ENCODE peak calls at places on chromosomes 3 and 15, in five cellular contexts. F is A673, N is mammary epithelial cell, D is fibroblast of lung, M is GM23338. E is an unnamed sample.

GRCh38 chr3:13012228-13012691 is 61.0 kb downstream of the IQSEC1 start:
- DNase-seq in D (peak; percentile 24), F (peak; percentile 64), M (no peak), N (no peak), E (peak; percentile 78)

GRCh38 chr3:128482857-128483656 is 9.9 kb downstream of the GATA2 start:
- DNase-seq in F (no peak), N (peak; percentile 19), M (peak; percentile 57), D (peak; percentile 54), E (no peak)

GRCh38 chr15:45572627-45573026 is 14.6 kb upstream of the BLOC1S6 start:
- DNase-seq in M (no peak), F (no peak), N (no peak), D (no peak), E (no peak)

GRCh38 chr3:126979076-126979628 is 3.8 kb upstream of the PLXNA1 start:
- DNase-seq in M (no peak), N (no peak), F (no peak), D (no peak), E (no peak)

GRCh38 chr3:13141991-13142412 is 68.8 kb upstream of the IQSEC1 start:
- DNase-seq in D (peak; percentile 22), N (peak; percentile 15), M (peak; percentile 92), F (peak; percentile 52), E (peak; percentile 76)

GRCh38 chr15:51267714-51268105 is 70.7 kb downstream of the CYP19A1 start:
- DNase-seq in D (no peak), N (no peak), M (peak; percentile 36), F (peak; percentile 29), E (no peak)

GRCh38 chr3:63092545-63092944 is 185.6 kb upstream of the SYNPR start:
- DNase-seq in F (no peak), D (no peak), M (no peak), N (no peak), E (no peak)

GRCh38 chr3:156433138-156433537 is 121.8 kb downstream of the SSR3 start:
- DNase-seq in F (no peak), D (peak; percentile 8), M (no peak), N (no peak), E (no peak)

GRCh38 chr3:42159706-42160472 is 68.7 kb downstream of the TRAK1 start:
- DNase-seq in D (no peak), F (no peak), N (peak; percentile 79), M (peak; percentile 95), E (peak; percentile 77)

GRCh38 chr3:56962200-56962599 is 98.3 kb upstream of the SPATA12 start:
- DNase-seq in D (no peak), F (no peak), N (no peak), M (no peak), E (no peak)

GRCh38 chr15:87348746-87349145 is 907.8 kb downstream of the NTRK3 start:
- DNase-seq in N (no peak), F (no peak), D (peak; percentile 70), M (no peak), E (no peak)

GRCh38 chr3:116444819-116445290 is 432 bp downstream of the LSAMP start:
- DNase-seq in F (peak; percentile 5), D (no peak), N (no peak), M (peak; percentile 52), E (no peak)

GRCh38 chr15:62649793-62650420 is 392.6 kb upstream of the TPM1 start:
- DNase-seq in D (peak; percentile 21), F (no peak), N (peak; percentile 12), M (no peak), E (no peak)

GRCh38 chr3:117842086-117842485 is 1132.5 kb downstream of the TUSC7 start:
- DNase-seq in N (no peak), F (peak; percentile 12), M (no peak), D (no peak), E (no peak)

DNA sequence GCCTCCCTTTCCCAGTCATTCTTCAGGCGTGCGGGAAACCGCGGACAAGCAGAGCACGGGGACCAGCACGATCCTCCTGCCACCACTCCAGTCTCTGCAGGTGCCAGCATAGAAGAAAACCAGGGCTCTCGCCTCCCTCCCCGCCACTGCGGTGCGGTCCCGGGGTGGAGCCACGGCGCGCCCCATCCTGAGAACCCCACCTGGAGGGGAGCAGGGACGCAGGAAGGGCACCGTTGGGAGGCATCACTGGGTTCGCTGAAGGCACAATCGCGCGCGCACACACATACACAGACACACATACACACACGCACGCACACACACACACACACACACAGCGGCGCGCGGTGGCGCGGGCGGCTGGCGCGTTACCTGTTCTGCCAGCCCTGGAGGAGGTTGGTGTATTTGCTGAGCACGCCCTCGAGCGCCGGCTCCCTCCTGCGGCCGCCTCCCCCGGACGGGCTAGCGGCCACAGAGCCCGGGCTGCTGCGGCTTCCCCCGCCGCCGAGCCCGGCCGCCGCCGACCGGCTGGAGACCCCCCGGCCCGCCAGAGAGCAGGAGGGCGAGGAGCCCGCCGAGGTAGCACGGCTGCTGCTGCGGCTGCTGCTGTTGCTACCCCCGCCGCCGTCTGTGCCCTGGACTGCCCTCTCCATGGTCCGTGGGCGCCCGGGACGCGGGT is 394 bp downstream of the OSBPL10 start:
- DNase-seq in N (peak; percentile 81), D (peak; percentile 39), F (peak; percentile 27), M (peak; percentile 81), E (peak; percentile 50)
- TF ChIP-seq EZH2 in N (no peak), D (no peak), F (no peak), M (no peak), E (peak; percentile 96)

DNA sequence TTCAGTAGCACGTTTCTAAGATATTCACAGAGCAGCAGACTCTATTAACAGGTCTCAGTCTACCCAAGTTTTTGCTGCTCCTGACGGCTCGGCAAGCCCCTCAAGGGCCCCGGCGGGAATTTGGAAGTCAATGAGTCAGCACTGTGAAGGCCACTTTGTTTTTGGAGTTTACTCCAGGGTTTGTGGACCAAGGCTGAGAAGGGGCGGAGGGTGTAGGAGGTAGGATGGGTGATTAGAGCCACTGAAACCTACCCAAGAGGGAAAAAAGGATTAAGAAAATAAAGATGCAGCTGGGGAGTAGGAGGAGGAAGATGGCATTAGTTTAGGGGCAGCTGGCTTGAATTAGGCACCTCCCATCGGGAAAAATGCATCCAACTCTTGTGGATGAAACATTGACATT is 87.6 kb downstream of the BDH1 start:
- DNase-seq in F (no peak), D (no peak), M (no peak), N (no peak), E (no peak)
- H3K27me3 ChIP-seq in F (no peaks in the 10 kb centered on the region), D (no peaks in the 10 kb centered on the region), M (no peaks in the 10 kb centered on the region), N (no peaks in the 10 kb centered on the region), E (peaks cover 36% of the 10 kb centered on the region)

GRCh38 chr3:197420566-197420965 is 122.2 kb upstream of the DLG1 start:
- DNase-seq in M (no peak), F (no peak), D (no peak), N (no peak), E (no peak)

GRCh38 chr3:197417451-197417850 is 119.0 kb upstream of the DLG1 start:
- DNase-seq in F (no peak), M (no peak), N (peak; percentile 38), D (peak; percentile 40), E (no peak)

GRCh38 chr3:197420115-197420514 is 121.7 kb upstream of the DLG1 start:
- DNase-seq in F (no peak), N (no peak), D (no peak), M (no peak), E (no peak)

GRCh38 chr3:197419696-197420095 is 121.3 kb upstream of the DLG1 start:
- DNase-seq in N (no peak), M (no peak), D (no peak), F (no peak), E (no peak)

DNA sequence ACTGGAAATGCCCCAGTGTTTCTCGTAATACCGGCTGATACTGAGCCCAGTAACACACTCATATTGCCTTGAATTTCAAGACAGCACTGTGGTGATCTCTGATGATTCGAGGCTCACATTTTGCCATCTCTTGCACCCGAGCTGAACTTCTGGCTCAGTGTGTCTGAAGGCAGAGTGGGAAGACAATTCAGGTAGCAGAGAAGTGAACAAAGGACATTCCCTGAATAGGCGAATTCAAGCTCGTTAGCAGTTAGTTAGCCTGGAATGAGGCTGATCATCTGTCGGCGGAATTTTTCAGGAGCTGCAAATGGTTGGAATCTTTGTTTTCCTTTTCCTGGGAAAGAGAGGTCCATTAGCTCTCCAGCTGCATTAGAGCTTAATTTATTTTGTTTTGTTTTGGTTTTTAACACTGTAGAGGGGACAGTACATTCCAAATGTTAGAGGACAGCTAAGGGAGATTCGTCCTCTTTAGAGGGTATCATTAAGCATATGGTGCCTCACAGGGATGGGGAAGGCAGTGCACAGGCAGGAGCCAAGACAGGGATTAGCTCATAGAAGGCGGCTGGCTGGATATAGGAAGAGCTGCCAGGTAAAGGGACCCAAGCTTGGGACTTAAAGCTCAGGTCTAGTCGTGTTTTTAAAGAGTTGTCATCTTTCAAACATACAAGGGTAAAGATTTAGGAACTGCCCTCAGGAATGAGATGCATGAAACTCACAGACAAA is 119.6 kb upstream of the DLG1 start:
- DNase-seq in M (peak; percentile 39), F (no peak), N (no peak), D (no peak), E (no peak)
- TF ChIP-seq EZH2 in M (no peak), F (no peak), N (no peak), D (no peak), E (no peak)

DNA sequence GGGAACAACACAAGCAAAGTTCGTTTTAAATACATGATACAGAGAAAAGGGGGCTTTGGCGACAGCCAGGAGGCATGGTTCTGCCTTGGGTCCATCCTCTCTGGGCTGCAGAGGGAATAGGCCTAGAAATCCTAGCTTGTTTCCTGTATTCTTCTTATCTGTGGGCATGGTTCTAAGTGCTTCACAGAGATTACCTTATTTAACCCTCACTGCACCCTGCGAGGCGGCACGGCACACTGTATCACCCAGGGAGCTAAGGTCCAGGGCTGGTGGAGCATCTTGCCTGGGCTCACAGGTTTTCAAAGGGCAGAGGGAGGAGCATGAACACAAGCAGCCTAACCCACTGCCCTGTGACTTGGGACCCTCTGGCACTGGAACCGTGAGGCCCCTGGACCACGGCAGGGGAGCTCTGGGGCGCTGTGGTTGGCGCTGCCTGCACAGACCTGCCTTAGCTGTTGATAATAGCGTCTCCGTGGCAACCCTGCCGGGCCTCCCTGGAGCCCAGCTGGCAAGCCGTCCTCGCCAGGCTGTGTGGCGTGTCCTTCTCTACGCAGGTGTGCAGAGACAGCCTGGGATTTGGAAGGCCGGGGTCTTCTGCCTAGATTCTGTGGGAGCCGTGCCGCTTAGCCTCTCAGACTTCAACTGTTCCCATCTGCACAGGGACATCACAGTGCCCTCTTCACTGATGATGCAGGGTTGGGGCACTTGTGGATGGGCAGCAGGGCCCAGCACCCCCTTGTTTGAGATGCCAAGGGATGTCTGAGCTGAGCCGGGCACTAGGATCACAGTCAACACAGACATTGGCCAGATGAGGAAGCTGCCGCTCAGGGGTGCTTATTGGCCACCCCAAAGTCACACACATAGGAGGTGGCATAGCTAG is 154.6 kb upstream of the TLE3 start:
- DNase-seq in M (no peak), F (no peak), N (peak; percentile 43), D (no peak), E (peak; percentile 78)
- H3K27me3 ChIP-seq in M (no peaks in the 10 kb centered on the region), F (no peaks in the 10 kb centered on the region), N (peaks cover 4% of the 10 kb centered on the region), D (peaks cover 12% of the 10 kb centered on the region), E (no peaks in the 10 kb centered on the region)

DNA sequence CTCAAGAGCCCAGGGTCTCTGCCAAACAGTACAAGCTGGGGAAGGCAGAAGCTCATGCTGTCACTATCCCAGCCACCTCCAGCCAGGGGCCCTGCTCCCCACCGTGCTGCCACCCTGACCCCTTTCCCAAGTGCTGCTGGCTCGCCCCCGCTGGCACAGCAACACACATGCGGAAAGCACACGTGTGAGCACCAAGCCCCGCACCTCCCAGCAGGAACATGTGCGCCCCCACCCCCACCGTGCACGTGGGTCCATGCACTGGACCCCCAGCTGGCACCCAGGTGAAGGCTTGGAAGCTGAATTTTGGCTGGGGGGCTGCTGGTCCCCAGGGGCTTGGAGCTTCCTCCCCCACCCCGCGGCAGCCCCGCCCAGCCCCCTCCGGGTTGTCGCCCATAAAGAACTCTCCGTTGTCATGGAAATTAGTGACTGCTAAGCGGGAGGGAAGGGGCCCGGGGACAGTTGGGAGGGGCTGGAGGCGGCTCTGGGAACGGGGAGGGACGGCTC is 703 bp downstream of the CAMKV start:
- DNase-seq in M (peak; percentile 80), D (no peak), N (no peak), F (peak; percentile 20), E (no peak)
- TF ChIP-seq EZH2 in M (no peak), D (peak; percentile 71), N (no peak), F (no peak), E (no peak)

E was measured in DND-41.